ENCODE peak calls at places on chromosome 20, in nine cellular contexts. A is thyroid gland, Q is lower lobe of right lung, O is Calu3, S is RWPE2, C is heart right ventricle, G is neural progenitor cell, T is GM13977, J is AG04450. P is an unnamed sample.

GRCh38 chr20:51404297-51405060 is 138.0 kb downstream of the NFATC2 start:
- DNase-seq in A (no peak), Q (no peak), O (no peak), S (no peak), C (no peak), G (no peak), T (peak), J (no peak), P (no peak)

GRCh38 chr20:14959506-14960493 is 622.4 kb upstream of the FLRT3 start:
- DNase-seq in A (no peak), Q (no peak), O (no peak), S (no peak), C (no peak), G (no peak), T (no peak), J (no peak), P (no peak)

GRCh38 chr20:6041808-6042265 is 12.0 kb downstream of the LRRN4 start:
- DNase-seq in A (no peak), Q (no peak), O (no peak), S (no peak), C (no peak), G (no peak), T (no peak), J (no peak), P (no peak)

GRCh38 chr20:63172726-63173125 is 43.2 kb downstream of the YTHDF1 start:
- DNase-seq in A (no peak), Q (no peak), O (peak), S (no peak), C (no peak), G (no peak), T (peak), J (no peak), P (no peak)

GRCh38 chr20:37484386-37484785 is 36.7 kb upstream of the NNAT start:
- DNase-seq in A (no peak), Q (peak), O (no peak), S (peak), C (no peak), G (no peak), T (no peak), J (no peak), P (peak)

GRCh38 chr20:52540489-52540888 is 348.9 kb upstream of the ZFP64 start:
- DNase-seq in A (no peak), Q (no peak), O (no peak), S (no peak), C (no peak), G (no peak), T (no peak), J (no peak), P (no peak)

GRCh38 chr20:35318502-35319157 is 26.4 kb upstream of the FAM83C start:
- DNase-seq in A (peak), Q (no peak), O (peak), S (peak), C (no peak), G (no peak), T (no peak), J (no peak), P (no peak)

GRCh38 chr20:59668926-59669325 is 64.6 kb downstream of the PHACTR3 start:
- DNase-seq in A (no peak), Q (no peak), O (no peak), S (peak), C (no peak), G (no peak), T (no peak), J (no peak), P (no peak)

GRCh38 chr20:61127311-61128044 is 124.6 kb upstream of the CDH4 start:
- DNase-seq in A (no peak), Q (no peak), O (no peak), S (peak), C (no peak), G (no peak), T (no peak), J (peak), P (no peak)

GRCh38 chr20:6744171-6744570 is 23.3 kb upstream of the BMP2 start:
- DNase-seq in A (no peak), Q (no peak), O (no peak), S (no peak), C (no peak), G (no peak), T (no peak), J (no peak), P (no peak)

GRCh38 chr20:14644698-14645097 is 307.3 kb upstream of the FLRT3 start:
- DNase-seq in A (no peak), Q (no peak), O (no peak), S (no peak), C (no peak), G (no peak), T (no peak), J (no peak), P (no peak)

GRCh38 chr20:15834857-15835256 is 738.4 kb downstream of the KIF16B start:
- DNase-seq in A (peak), Q (no peak), O (no peak), S (no peak), C (no peak), G (no peak), T (no peak), J (no peak), P (no peak)

GRCh38 chr20:47789081-47789998 is 4.1 kb upstream of the SULF2 start:
- DNase-seq in A (no peak), Q (no peak), O (no peak), S (no peak), C (no peak), G (no peak), T (no peak), J (no peak), P (no peak)

GRCh38 chr20:1860446-1860845 is 34.8 kb upstream of the SIRPA start:
- DNase-seq in A (no peak), Q (no peak), O (no peak), S (no peak), C (no peak), G (peak), T (no peak), J (no peak), P (no peak)

DNA sequence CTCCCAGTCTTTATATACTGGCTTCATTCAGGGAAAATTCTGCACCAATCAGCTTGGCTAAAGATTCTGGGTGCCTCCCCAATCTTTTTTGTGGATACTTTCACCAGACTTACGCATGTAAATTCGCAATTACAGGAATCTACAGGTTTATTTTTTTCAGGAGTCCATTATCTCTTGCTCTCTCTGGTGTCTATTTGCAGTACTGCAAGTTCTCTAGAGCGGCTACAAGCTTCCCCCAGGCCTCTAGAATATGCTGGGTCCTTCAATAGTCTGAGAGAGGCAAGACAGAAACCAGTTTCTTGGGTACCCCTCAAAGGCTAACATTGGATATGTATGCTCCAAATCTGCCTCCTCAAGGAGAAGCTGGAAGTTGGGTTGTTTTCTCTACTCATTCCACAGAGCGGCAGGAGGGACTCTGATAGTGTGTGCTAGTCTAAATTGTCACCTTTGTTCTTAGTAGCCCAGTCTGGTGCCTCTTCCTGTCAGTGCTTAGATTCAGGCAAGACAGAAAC is 58.5 kb downstream of the SUN5 start:
- DNase-seq in A (no peak), Q (no peak), O (peak), S (no peak), C (no peak), G (peak), T (no peak), J (peak), P (peak)
- TF ChIP-seq CTCF in A (no peak), Q (peak), O (peak), S (peak), C (peak), G (peak), T (peak), J (peak), P (peak)

GRCh38 chr20:46348231-46348803 is 40.0 kb upstream of the CDH22 start:
- DNase-seq in A (peak), Q (no peak), O (no peak), S (no peak), C (no peak), G (peak), T (no peak), J (no peak), P (no peak)
- TF ChIP-seq CTCF in A (no peak), Q (no peak), O (no peak), S (no peak), C (no peak), G (no peak), T (no peak), J (peak), P (no peak)

DNA sequence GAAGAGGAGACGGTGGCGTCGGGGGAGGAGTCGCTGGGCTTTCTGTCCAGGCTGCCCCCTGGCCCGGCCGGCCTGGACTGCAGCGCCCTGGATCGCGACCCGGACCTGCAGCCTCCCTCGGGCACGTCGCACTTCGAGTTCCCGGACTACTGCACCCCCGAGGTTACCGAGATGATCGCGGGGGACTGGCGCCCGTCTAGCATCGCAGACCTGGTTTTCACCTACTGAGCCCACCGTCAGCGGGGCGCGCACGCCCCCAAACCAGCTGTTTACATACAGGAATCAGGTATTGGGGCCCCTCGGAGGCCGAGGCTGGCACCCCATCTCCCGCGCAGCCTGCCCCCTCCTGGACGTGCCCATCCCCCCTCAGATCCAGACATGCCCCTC is 1.3 kb downstream of the SOX12 start:
- DNase-seq in A (peak), Q (peak), O (peak), S (no peak), C (no peak), G (peak), T (no peak), J (no peak), P (peak)
- TF ChIP-seq CTCF in A (no peak), Q (no peak), O (no peak), S (no peak), C (no peak), G (peak), T (no peak), J (no peak), P (no peak)

GRCh38 chr20:43658068-43658722 is 8.7 kb upstream of the MYBL2 start:
- DNase-seq in A (no peak), Q (no peak), O (peak), S (no peak), C (no peak), G (peak), T (no peak), J (no peak), P (peak)
- TF ChIP-seq CTCF in A (no peak), Q (no peak), O (no peak), S (no peak), C (no peak), G (no peak), T (no peak), J (peak), P (peak)

GRCh38 chr20:57671072-57671391 is 38.8 kb downstream of the PMEPA1 start:
- DNase-seq in A (no peak), Q (no peak), O (no peak), S (no peak), C (no peak), G (no peak), T (no peak), J (no peak), P (no peak)

GRCh38 chr20:57672164-57672563 is 37.7 kb downstream of the PMEPA1 start:
- DNase-seq in A (peak), Q (peak), O (no peak), S (no peak), C (peak), G (peak), T (no peak), J (no peak), P (no peak)

GRCh38 chr20:57672953-57673575 is 36.8 kb downstream of the PMEPA1 start:
- DNase-seq in A (no peak), Q (no peak), O (no peak), S (no peak), C (no peak), G (no peak), T (no peak), J (no peak), P (no peak)

GRCh38 chr20:57670288-57671071 is 39.3 kb downstream of the PMEPA1 start:
- DNase-seq in A (peak), Q (no peak), O (no peak), S (no peak), C (no peak), G (no peak), T (no peak), J (no peak), P (no peak)

GRCh38 chr20:57671662-57672061 is 38.2 kb downstream of the PMEPA1 start:
- DNase-seq in A (no peak), Q (no peak), O (no peak), S (no peak), C (no peak), G (no peak), T (no peak), J (no peak), P (no peak)
- TF ChIP-seq CTCF in A (no peak), Q (no peak), O (peak), S (peak), C (no peak), G (no peak), T (no peak), J (peak), P (peak)

P was measured in Caco-2.